ENCODE peak calls at places on chromosomes 16 and 17, in five cellular contexts. A is Calu3, K is HL-60, G is GM23338, R is nephron progenitor cell. D is an unnamed sample.
A peak's percentile ranks its signal among the peaks of the same experiment; 100 is the strongest.

GRCh38 chr16:88070341-88070740 is 119.1 kb downstream of the BANP start:
- DNase-seq in G (no peak), A (no peak), R (no peak), K (no peak), D (no peak)

GRCh38 chr17:67531291-67531690 is 154.2 kb downstream of the PITPNC1 start:
- DNase-seq in R (no peak), A (no peak), G (peak; percentile 53), K (no peak), D (no peak)

GRCh38 chr17:61309857-61310256 is 89.8 kb upstream of the TBX2 start:
- DNase-seq in K (no peak), R (no peak), A (no peak), G (no peak), D (peak; percentile 77)

GRCh38 chr17:65027305-65027704 is 29.2 kb downstream of the GNA13 start:
- DNase-seq in K (no peak), R (no peak), G (peak; percentile 75), A (peak; percentile 57), D (peak; percentile 77)

GRCh38 chr17:74862108-74862901 is 2.6 kb upstream of the GRIN2C start:
- DNase-seq in A (peak; percentile 69), K (peak; percentile 41), G (peak; percentile 90), R (peak; percentile 93), D (peak; percentile 59)

GRCh38 chr16:87457051-87457611 is 35.7 kb downstream of the ZCCHC14 start:
- DNase-seq in G (no peak), R (no peak), A (peak; percentile 43), K (no peak), D (peak; percentile 63)

GRCh38 chr17:78258323-78259229 is 27.1 kb downstream of the TMEM235 start:
- DNase-seq in R (no peak), K (peak; percentile 80), G (peak; percentile 62), A (no peak), D (peak; percentile 94)

GRCh38 chr16:27237229-27238015 is 31.1 kb downstream of the NSMCE1 start:
- DNase-seq in A (no peak), K (no peak), R (no peak), G (peak; percentile 23), D (no peak)

GRCh38 chr17:59839646-59840328 is 53.0 kb downstream of the TUBD1 start:
- DNase-seq in G (peak; percentile 53), K (no peak), A (no peak), R (no peak), D (peak; percentile 69)

GRCh38 chr17:57527437-57528083 is 217.5 kb downstream of the CCDC182 start:
- DNase-seq in A (no peak), R (no peak), K (no peak), G (peak; percentile 48), D (no peak)

GRCh38 chr16:3879887-3880564 is 487 bp downstream of the CREBBP start:
- DNase-seq in R (peak; percentile 77), A (peak; percentile 86), K (no peak), G (peak; percentile 68), D (peak; percentile 64)

GRCh38 chr17:16933317-16934132 is 38.4 kb downstream of the TNFRSF13B start:
- DNase-seq in G (no peak), A (no peak), R (no peak), K (no peak), D (no peak)

GRCh38 chr16:66228791-66229190 is 137.7 kb upstream of the CDH5 start:
- DNase-seq in R (no peak), A (no peak), G (no peak), K (no peak), D (peak; percentile 71)

GRCh38 chr17:21460358-21460757 is 84.2 kb downstream of the KCNJ12 start:
- DNase-seq in A (no peak), R (no peak), G (no peak), K (no peak), D (peak; percentile 99)

GRCh38 chr17:35536664-35537160 is 766 bp downstream of the SLFN12L start:
- DNase-seq in A (no peak), K (no peak), G (no peak), R (no peak), D (no peak)

GRCh38 chr17:1473170-1473569 is 17.1 kb upstream of the CRK start:
- DNase-seq in A (no peak), G (peak; percentile 65), R (no peak), K (no peak), D (no peak)
- TF ChIP-seq CTCF in A (no peak), G (peak; percentile 22), R (no peak), K (no peak), D (peak; percentile 31)

DNA sequence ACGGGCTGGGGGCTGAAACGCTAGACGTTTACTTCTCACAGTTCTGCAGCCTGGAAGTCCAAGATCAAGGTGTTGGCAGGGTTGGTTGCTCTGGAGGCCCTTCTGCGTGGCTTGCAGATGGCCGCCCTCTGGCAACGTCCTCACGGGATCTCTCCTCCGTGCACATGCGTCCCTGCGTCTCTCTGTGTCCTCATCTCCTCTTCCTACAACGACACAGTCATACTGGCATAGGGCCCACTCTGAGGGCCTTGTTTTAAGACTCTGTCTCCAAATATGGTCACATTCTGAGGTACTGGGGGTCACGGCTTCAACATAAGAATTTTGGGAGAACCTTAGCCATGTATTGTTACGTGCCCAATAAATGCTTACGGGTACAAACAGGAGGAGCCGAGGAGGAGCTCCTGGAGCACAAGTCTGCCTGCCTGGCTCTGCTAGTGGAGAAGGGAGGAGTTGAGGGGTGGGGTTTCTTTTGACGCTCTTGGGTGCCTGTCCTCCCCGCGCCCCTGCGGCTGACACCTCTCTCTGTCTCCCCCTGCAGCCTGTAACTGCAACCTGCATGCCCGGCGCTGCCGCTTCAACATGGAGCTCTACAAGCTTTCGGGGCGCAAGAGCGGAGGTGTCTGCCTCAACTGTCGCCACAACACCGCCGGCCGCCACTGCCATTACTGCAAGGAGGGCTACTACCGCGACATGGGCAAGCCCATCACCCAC is 141.1 kb downstream of the NTN1 start:
- DNase-seq in K (no peak), A (no peak), R (peak; percentile 44), G (peak; percentile 84), D (no peak)
- TF ChIP-seq CTCF in K (no peak), A (no peak), R (peak; percentile 52), G (peak; percentile 68), D (no peak)

GRCh38 chr17:45051060-45051719 is at the start of gene DCAKD:
- DNase-seq in G (peak; percentile 97), A (peak; percentile 99), K (peak; percentile 92), R (peak; percentile 91), D (peak; percentile 98)

GRCh38 chr17:45046536-45047125 is 4.8 kb downstream of the DCAKD start:
- DNase-seq in A (no peak), K (no peak), R (no peak), G (no peak), D (peak; percentile 37)

GRCh38 chr17:45052052-45052772 is 780 bp upstream of the DCAKD start:
- DNase-seq in R (peak; percentile 74), K (peak; percentile 54), G (peak; percentile 52), A (peak; percentile 44), D (peak; percentile 35)

GRCh38 chr17:45050680-45051059 is 762 bp downstream of the DCAKD start:
- DNase-seq in R (no peak), K (no peak), G (peak; percentile 30), A (peak; percentile 45), D (peak; percentile 40)

DNA sequence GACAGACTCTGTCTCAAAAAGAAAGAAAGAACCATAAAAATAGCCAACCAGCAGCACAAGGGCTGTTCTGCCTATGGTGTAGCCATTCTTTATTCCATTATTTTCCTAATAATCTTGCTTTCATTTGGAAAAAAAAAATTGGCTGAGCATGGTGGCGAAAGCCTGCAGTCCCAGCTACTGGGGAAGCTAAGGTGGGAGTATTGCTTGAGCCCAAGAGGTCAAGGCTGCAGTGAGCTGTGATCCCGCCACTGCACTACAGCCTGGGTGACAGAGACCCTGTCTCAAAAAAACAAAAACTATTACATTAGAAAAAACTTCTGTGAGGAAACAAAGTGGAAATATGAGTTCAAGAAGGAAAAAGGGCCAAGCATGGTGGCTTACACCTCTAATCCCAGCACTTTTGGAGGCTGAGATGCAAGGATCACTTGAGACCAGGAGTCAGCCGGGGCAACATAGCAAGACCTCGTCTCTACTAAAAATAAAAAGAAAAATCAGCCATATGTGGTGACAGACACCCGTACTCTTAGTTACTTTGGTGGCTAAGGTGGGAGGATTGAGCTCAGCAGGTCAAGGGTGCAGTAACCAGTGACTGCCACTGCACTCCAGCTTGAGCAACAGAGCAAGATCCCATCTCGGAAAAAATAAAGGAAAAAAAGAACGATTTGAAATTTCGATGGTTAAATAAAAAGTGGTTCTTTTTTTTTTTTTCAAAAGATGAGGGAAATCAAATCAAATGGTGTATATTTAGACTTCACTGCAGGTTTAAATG is 2.5 kb downstream of the DCAKD start:
- DNase-seq in R (no peak), G (no peak), A (no peak), K (no peak), D (no peak)
- TF ChIP-seq CTCF in R (peak; percentile 21), G (no peak), A (no peak), K (peak; percentile 2), D (peak; percentile 31)

GRCh38 chr16:74034862-74035261 is 261.8 kb upstream of the PSMD7 start:
- DNase-seq in G (peak; percentile 76), K (no peak), R (peak; percentile 13), A (peak; percentile 36), D (peak; percentile 39)

GRCh38 chr16:74030000-74030399 is 266.6 kb upstream of the PSMD7 start:
- DNase-seq in R (no peak), G (no peak), A (no peak), K (no peak), D (no peak)

GRCh38 chr16:74031551-74031950 is 265.1 kb upstream of the PSMD7 start:
- DNase-seq in R (no peak), K (no peak), A (no peak), G (no peak), D (no peak)

GRCh38 chr16:74035816-74036215 is 260.8 kb upstream of the PSMD7 start:
- DNase-seq in K (peak; percentile 23), A (peak; percentile 22), R (no peak), G (peak; percentile 49), D (peak; percentile 11)
- TF ChIP-seq CTCF in K (no peak), A (peak; percentile 37), R (peak; percentile 33), G (peak; percentile 56), D (peak; percentile 27)

DNA sequence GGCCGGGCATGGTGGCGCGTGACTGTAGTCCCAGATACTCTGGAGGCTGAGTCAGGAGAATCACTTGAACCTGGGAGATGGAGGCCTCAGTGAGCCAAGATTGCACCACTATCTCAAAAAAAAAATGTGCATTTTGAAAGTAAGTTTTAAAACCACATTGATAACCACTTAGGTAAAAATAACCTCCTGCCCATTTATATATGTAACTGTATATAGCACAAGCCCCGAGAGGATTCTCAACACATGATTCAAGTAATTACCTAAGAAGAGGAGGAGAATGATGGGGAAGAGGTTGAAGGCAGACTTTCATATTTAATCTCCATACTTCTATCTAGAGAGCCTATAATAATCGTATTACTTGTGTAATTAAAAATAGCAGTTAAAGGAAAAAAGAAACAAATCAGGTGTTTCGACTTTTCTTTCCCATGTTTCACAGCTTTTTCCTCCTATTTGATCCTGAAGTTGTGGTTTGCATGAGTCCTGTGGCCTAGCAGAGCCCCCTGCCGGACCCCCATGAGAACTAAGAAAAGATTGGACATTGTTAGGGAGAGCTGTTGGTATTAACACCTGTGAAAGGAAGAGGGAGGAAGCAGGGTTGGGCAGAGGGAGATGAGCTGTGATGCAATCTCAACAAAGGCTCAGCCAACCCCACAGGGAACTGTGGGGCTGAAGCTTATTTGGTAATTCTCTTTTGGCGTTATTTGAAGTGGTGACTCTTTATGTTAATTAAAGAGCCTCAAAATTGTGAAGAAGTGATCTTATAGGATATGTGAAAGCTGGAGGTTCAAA is 22.1 kb downstream of the PMFBP1 start:
- DNase-seq in G (peak; percentile 52), R (peak; percentile 12), K (peak; percentile 44), A (no peak), D (no peak)
- TF ChIP-seq CTCF in G (peak; percentile 56), R (peak; percentile 23), K (no peak), A (no peak), D (no peak)

D was measured in choroid plexus epithelial cell.